ENCODE peak calls at places on chromosome 7, in ten cellular contexts. One of them, this sample, is unnamed.
A peak's percentile ranks its signal among the peaks of the same experiment; 100 is the strongest.

GRCh38 chr7:159116581-159117339 is 27.9 kb downstream of the VIPR2 start:
- DNase-seq in tibial nerve: no peak
- DNase-seq in endothelial cell: no peak
- DNase-seq in fibroblast of mammary gland: no peak
- DNase-seq in GM23338: no peak
- DNase-seq in PC-3: no peak
- DNase-seq in D721Med: no peak
- DNase-seq in neural crest cell: no peak
- DNase-seq in neural progenitor cell: no peak
- DNase-seq in HCT116: no peak
- DNase-seq in this sample: no peak

GRCh38 chr7:130912086-130912909 is 178.3 kb upstream of the KLF14 start:
- DNase-seq in tibial nerve: no peak
- DNase-seq in endothelial cell: no peak
- DNase-seq in fibroblast of mammary gland: peak; percentile 84
- DNase-seq in GM23338: no peak
- DNase-seq in PC-3: peak; percentile 83
- DNase-seq in D721Med: no peak
- DNase-seq in neural crest cell: no peak
- DNase-seq in neural progenitor cell: no peak
- DNase-seq in HCT116: no peak
- DNase-seq in this sample: no peak

GRCh38 chr7:150421831-150422230 is 28.6 kb upstream of the GIMAP8 start:
- DNase-seq in tibial nerve: no peak
- DNase-seq in endothelial cell: no peak
- DNase-seq in fibroblast of mammary gland: no peak
- DNase-seq in GM23338: no peak
- DNase-seq in PC-3: no peak
- DNase-seq in D721Med: no peak
- DNase-seq in neural crest cell: no peak
- DNase-seq in neural progenitor cell: no peak
- DNase-seq in HCT116: no peak
- DNase-seq in this sample: no peak

GRCh38 chr7:101618916-101619315 is 10.2 kb downstream of the MYL10 start:
- DNase-seq in tibial nerve: no peak
- DNase-seq in endothelial cell: no peak
- DNase-seq in fibroblast of mammary gland: no peak
- DNase-seq in GM23338: no peak
- DNase-seq in PC-3: no peak
- DNase-seq in D721Med: no peak
- DNase-seq in neural crest cell: no peak
- DNase-seq in neural progenitor cell: no peak
- DNase-seq in HCT116: no peak
- DNase-seq in this sample: no peak

GRCh38 chr7:112596260-112596659 is 115.5 kb downstream of the LSMEM1 start:
- DNase-seq in tibial nerve: no peak
- DNase-seq in endothelial cell: no peak
- DNase-seq in fibroblast of mammary gland: peak; percentile 77
- DNase-seq in GM23338: no peak
- DNase-seq in PC-3: no peak
- DNase-seq in D721Med: no peak
- DNase-seq in neural crest cell: no peak
- DNase-seq in neural progenitor cell: no peak
- DNase-seq in HCT116: no peak
- DNase-seq in this sample: no peak

GRCh38 chr7:130721486-130722277 is 12.3 kb downstream of the KLF14 start:
- DNase-seq in tibial nerve: peak; percentile 24
- DNase-seq in endothelial cell: peak; percentile 80
- DNase-seq in fibroblast of mammary gland: peak; percentile 71
- DNase-seq in GM23338: peak; percentile 81
- DNase-seq in PC-3: peak; percentile 69
- DNase-seq in D721Med: no peak
- DNase-seq in neural crest cell: peak; percentile 67
- DNase-seq in neural progenitor cell: peak; percentile 86
- DNase-seq in HCT116: peak; percentile 70
- DNase-seq in this sample: peak; percentile 73

GRCh38 chr7:2109936-2110585 is 122.7 kb downstream of the MAD1L1 start:
- DNase-seq in tibial nerve: no peak
- DNase-seq in endothelial cell: no peak
- DNase-seq in fibroblast of mammary gland: peak; percentile 98
- DNase-seq in GM23338: no peak
- DNase-seq in PC-3: peak; percentile 97
- DNase-seq in D721Med: peak; percentile 79
- DNase-seq in neural crest cell: no peak
- DNase-seq in neural progenitor cell: no peak
- DNase-seq in HCT116: peak; percentile 94
- DNase-seq in this sample: no peak

GRCh38 chr7:14720792-14721191 is 181.8 kb downstream of the DGKB start:
- DNase-seq in tibial nerve: no peak
- DNase-seq in endothelial cell: no peak
- DNase-seq in fibroblast of mammary gland: peak; percentile 77
- DNase-seq in GM23338: no peak
- DNase-seq in PC-3: no peak
- DNase-seq in D721Med: no peak
- DNase-seq in neural crest cell: no peak
- DNase-seq in neural progenitor cell: no peak
- DNase-seq in HCT116: no peak
- DNase-seq in this sample: no peak

GRCh38 chr7:108358553-108358952 is 97.7 kb downstream of the NRCAM start:
- DNase-seq in tibial nerve: no peak
- DNase-seq in endothelial cell: no peak
- DNase-seq in fibroblast of mammary gland: peak; percentile 48
- DNase-seq in GM23338: peak; percentile 32
- DNase-seq in PC-3: peak; percentile 87
- DNase-seq in D721Med: no peak
- DNase-seq in neural crest cell: no peak
- DNase-seq in neural progenitor cell: no peak
- DNase-seq in HCT116: no peak
- DNase-seq in this sample: peak; percentile 4

GRCh38 chr7:134562136-134562535 is 13.2 kb downstream of the AKR1B15 start:
- DNase-seq in tibial nerve: no peak
- DNase-seq in endothelial cell: no peak
- DNase-seq in fibroblast of mammary gland: peak; percentile 91
- DNase-seq in GM23338: no peak
- DNase-seq in PC-3: peak; percentile 48
- DNase-seq in D721Med: no peak
- DNase-seq in neural crest cell: no peak
- DNase-seq in neural progenitor cell: no peak
- DNase-seq in HCT116: no peak
- DNase-seq in this sample: no peak

GRCh38 chr7:134571746-134572461 is 23.0 kb downstream of the AKR1B15 start:
- DNase-seq in tibial nerve: no peak
- DNase-seq in endothelial cell: no peak
- DNase-seq in fibroblast of mammary gland: no peak
- DNase-seq in GM23338: no peak
- DNase-seq in PC-3: no peak
- DNase-seq in D721Med: no peak
- DNase-seq in neural crest cell: no peak
- DNase-seq in neural progenitor cell: no peak
- DNase-seq in HCT116: no peak
- DNase-seq in this sample: no peak

GRCh38 chr7:134565643-134566136 is 16.8 kb downstream of the AKR1B15 start:
- DNase-seq in tibial nerve: no peak
- DNase-seq in endothelial cell: no peak
- DNase-seq in fibroblast of mammary gland: peak; percentile 65
- DNase-seq in GM23338: no peak
- DNase-seq in PC-3: peak; percentile 63
- DNase-seq in D721Med: no peak
- DNase-seq in neural crest cell: no peak
- DNase-seq in neural progenitor cell: no peak
- DNase-seq in HCT116: no peak
- DNase-seq in this sample: no peak

GRCh38 chr7:134571101-134571500 is 22.2 kb downstream of the AKR1B15 start:
- DNase-seq in tibial nerve: no peak
- DNase-seq in endothelial cell: no peak
- DNase-seq in fibroblast of mammary gland: no peak
- DNase-seq in GM23338: no peak
- DNase-seq in PC-3: no peak
- DNase-seq in D721Med: no peak
- DNase-seq in neural crest cell: no peak
- DNase-seq in neural progenitor cell: no peak
- DNase-seq in HCT116: no peak
- DNase-seq in this sample: no peak

GRCh38 chr7:134567368-134567767 is 18.5 kb downstream of the AKR1B15 start:
- DNase-seq in tibial nerve: no peak
- DNase-seq in endothelial cell: no peak
- DNase-seq in fibroblast of mammary gland: no peak
- DNase-seq in GM23338: no peak
- DNase-seq in PC-3: no peak
- DNase-seq in D721Med: no peak
- DNase-seq in neural crest cell: no peak
- DNase-seq in neural progenitor cell: no peak
- DNase-seq in HCT116: no peak
- DNase-seq in this sample: no peak
- TF ChIP-seq CTCF in tibial nerve: no peak
- TF ChIP-seq CTCF in endothelial cell: no peak
- TF ChIP-seq CTCF in fibroblast of mammary gland: no peak
- TF ChIP-seq CTCF in GM23338: no peak
- TF ChIP-seq CTCF in PC-3: no peak
- TF ChIP-seq CTCF in D721Med: no peak
- TF ChIP-seq CTCF in neural crest cell: no peak
- TF ChIP-seq CTCF in neural progenitor cell: no peak
- TF ChIP-seq CTCF in HCT116: no peak
- TF ChIP-seq CTCF in this sample: no peak

DNA sequence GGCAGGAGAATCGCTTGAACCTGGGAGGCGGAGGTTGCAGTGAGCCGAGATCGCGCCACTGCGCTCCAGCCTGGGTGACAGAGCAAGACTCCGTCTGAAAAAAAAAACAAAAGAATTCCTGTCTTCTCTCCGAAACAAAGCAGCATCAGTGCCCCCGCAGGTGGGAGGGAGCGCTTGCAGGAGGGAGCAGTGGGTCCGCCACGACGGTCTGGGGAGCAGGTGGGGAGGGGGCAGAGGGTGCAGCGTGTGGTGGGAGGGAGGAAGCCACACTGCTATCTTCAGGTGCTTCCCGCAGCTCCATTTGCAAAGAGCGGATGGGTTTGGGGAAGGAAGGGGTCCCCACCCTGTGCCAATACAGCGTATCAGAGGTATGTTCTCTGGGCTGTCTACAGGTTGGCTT is 31.7 kb downstream of the LIMK1 start:
- DNase-seq in tibial nerve: no peak
- DNase-seq in endothelial cell: peak; percentile 15
- DNase-seq in fibroblast of mammary gland: no peak
- DNase-seq in GM23338: peak; percentile 88
- DNase-seq in PC-3: no peak
- DNase-seq in D721Med: no peak
- DNase-seq in neural crest cell: no peak
- DNase-seq in neural progenitor cell: peak; percentile 62
- DNase-seq in HCT116: no peak
- DNase-seq in this sample: no peak
- TF ChIP-seq CTCF in tibial nerve: no peak
- TF ChIP-seq CTCF in endothelial cell: no peak
- TF ChIP-seq CTCF in fibroblast of mammary gland: no peak
- TF ChIP-seq CTCF in GM23338: peak; percentile 22
- TF ChIP-seq CTCF in PC-3: peak; percentile 35
- TF ChIP-seq CTCF in D721Med: peak; percentile 5
- TF ChIP-seq CTCF in neural crest cell: no peak
- TF ChIP-seq CTCF in neural progenitor cell: peak; percentile 7
- TF ChIP-seq CTCF in HCT116: no peak
- TF ChIP-seq CTCF in this sample: no peak

GRCh38 chr7:97845622-97846203 is 26.5 kb downstream of the ASNS start:
- DNase-seq in tibial nerve: no peak
- DNase-seq in endothelial cell: peak; percentile 27
- DNase-seq in fibroblast of mammary gland: peak; percentile 34
- DNase-seq in GM23338: peak; percentile 55
- DNase-seq in PC-3: peak; percentile 58
- DNase-seq in D721Med: no peak
- DNase-seq in neural crest cell: peak; percentile 9
- DNase-seq in neural progenitor cell: peak; percentile 31
- DNase-seq in HCT116: peak; percentile 13
- DNase-seq in this sample: no peak
- TF ChIP-seq CTCF in tibial nerve: peak; percentile 12
- TF ChIP-seq CTCF in endothelial cell: peak; percentile 67
- TF ChIP-seq CTCF in fibroblast of mammary gland: peak; percentile 45
- TF ChIP-seq CTCF in GM23338: peak; percentile 56
- TF ChIP-seq CTCF in PC-3: peak; percentile 64
- TF ChIP-seq CTCF in D721Med: peak; percentile 57
- TF ChIP-seq CTCF in neural crest cell: peak; percentile 72
- TF ChIP-seq CTCF in neural progenitor cell: peak; percentile 64
- TF ChIP-seq CTCF in HCT116: peak; percentile 54
- TF ChIP-seq CTCF in this sample: peak; percentile 54

DNA sequence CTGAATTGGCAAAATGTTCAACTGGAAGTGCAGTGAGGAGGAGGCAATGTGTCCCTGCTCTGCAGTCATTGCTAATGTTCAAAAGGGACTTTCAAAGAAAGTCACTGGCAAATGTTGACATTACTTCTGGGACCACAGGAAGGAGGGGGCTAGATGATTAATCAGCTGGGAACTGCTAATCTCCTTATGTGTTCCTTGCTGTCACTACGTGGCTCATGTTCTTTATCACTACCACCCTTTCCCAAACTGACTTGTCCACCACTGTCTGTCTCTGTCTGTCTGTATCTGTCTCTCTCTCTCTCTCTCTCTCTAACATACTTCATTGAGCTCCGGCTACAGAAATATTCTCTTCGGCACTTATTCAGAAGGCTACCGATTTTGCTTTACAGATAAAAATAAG is 86.9 kb upstream of the MTPN start:
- DNase-seq in tibial nerve: no peak
- DNase-seq in endothelial cell: no peak
- DNase-seq in fibroblast of mammary gland: no peak
- DNase-seq in GM23338: no peak
- DNase-seq in PC-3: no peak
- DNase-seq in D721Med: no peak
- DNase-seq in neural crest cell: no peak
- DNase-seq in neural progenitor cell: no peak
- DNase-seq in HCT116: no peak
- DNase-seq in this sample: no peak
- TF ChIP-seq CTCF in tibial nerve: no peak
- TF ChIP-seq CTCF in endothelial cell: no peak
- TF ChIP-seq CTCF in fibroblast of mammary gland: no peak
- TF ChIP-seq CTCF in GM23338: no peak
- TF ChIP-seq CTCF in PC-3: no peak
- TF ChIP-seq CTCF in D721Med: no peak
- TF ChIP-seq CTCF in neural crest cell: no peak
- TF ChIP-seq CTCF in neural progenitor cell: no peak
- TF ChIP-seq CTCF in HCT116: no peak
- TF ChIP-seq CTCF in this sample: no peak

GRCh38 chr7:39453743-39454355 is 112.4 kb upstream of the YAE1 start:
- DNase-seq in tibial nerve: no peak
- DNase-seq in endothelial cell: peak; percentile 70
- DNase-seq in fibroblast of mammary gland: peak; percentile 76
- DNase-seq in GM23338: peak; percentile 89
- DNase-seq in PC-3: peak; percentile 65
- DNase-seq in D721Med: no peak
- DNase-seq in neural crest cell: peak; percentile 56
- DNase-seq in neural progenitor cell: peak; percentile 79
- DNase-seq in HCT116: peak; percentile 48
- DNase-seq in this sample: peak; percentile 51
- TF ChIP-seq CTCF in tibial nerve: peak; percentile 34
- TF ChIP-seq CTCF in endothelial cell: peak; percentile 76
- TF ChIP-seq CTCF in fibroblast of mammary gland: peak; percentile 93
- TF ChIP-seq CTCF in GM23338: peak; percentile 97
- TF ChIP-seq CTCF in PC-3: peak; percentile 84
- TF ChIP-seq CTCF in D721Med: peak; percentile 42
- TF ChIP-seq CTCF in neural crest cell: peak; percentile 72
- TF ChIP-seq CTCF in neural progenitor cell: peak; percentile 94
- TF ChIP-seq CTCF in HCT116: peak; percentile 43
- TF ChIP-seq CTCF in this sample: peak; percentile 70